ENCODE peak calls at places on chromosomes 11 and 22, in eight cellular contexts. One of them, this sample, is unnamed.

GRCh38 chr11:6298605-6299004 is 21.7 kb downstream of the CAVIN3 start:
- DNase-seq in activated CD4-positive, alpha-beta memory T cell treated with anti-CD3 and anti-CD28 coated beads for 36 hours: peak
- DNase-seq in amniotic epithelial cell: peak
- DNase-seq in iPS DF 19.7: no peak
- DNase-seq in stimulated activated CD8-positive, alpha-beta memory T cell treated with anti-CD3 and anti-CD28 coated beads, Interleukin-4, amount 100 ng/mL, for 1 hour: no peak
- DNase-seq in lung microvascular endothelial cell: peak
- DNase-seq in body of pancreas: peak
- DNase-seq in cardiac fibroblast: peak
- DNase-seq in this sample: peak

GRCh38 chr11:70717961-70718595 is 319.7 kb downstream of the CTTN start:
- DNase-seq in activated CD4-positive, alpha-beta memory T cell treated with anti-CD3 and anti-CD28 coated beads for 36 hours: no peak
- DNase-seq in amniotic epithelial cell: no peak
- DNase-seq in iPS DF 19.7: no peak
- DNase-seq in stimulated activated CD8-positive, alpha-beta memory T cell treated with anti-CD3 and anti-CD28 coated beads, Interleukin-4, amount 100 ng/mL, for 1 hour: no peak
- DNase-seq in body of pancreas: no peak
- DNase-seq in lung microvascular endothelial cell: no peak
- DNase-seq in cardiac fibroblast: no peak
- DNase-seq in this sample: no peak

GRCh38 chr22:19757985-19758895 is 2.3 kb upstream of the TBX1 start:
- DNase-seq in amniotic epithelial cell: no peak
- DNase-seq in activated CD4-positive, alpha-beta memory T cell treated with anti-CD3 and anti-CD28 coated beads for 36 hours: no peak
- DNase-seq in cardiac fibroblast: no peak
- DNase-seq in stimulated activated CD8-positive, alpha-beta memory T cell treated with anti-CD3 and anti-CD28 coated beads, Interleukin-4, amount 100 ng/mL, for 1 hour: no peak
- DNase-seq in body of pancreas: no peak
- DNase-seq in iPS DF 19.7: no peak
- DNase-seq in lung microvascular endothelial cell: peak
- DNase-seq in this sample: no peak

GRCh38 chr11:65699306-65699705 is 12.7 kb upstream of the KAT5 start:
- DNase-seq in body of pancreas: no peak
- DNase-seq in cardiac fibroblast: no peak
- DNase-seq in iPS DF 19.7: no peak
- DNase-seq in stimulated activated CD8-positive, alpha-beta memory T cell treated with anti-CD3 and anti-CD28 coated beads, Interleukin-4, amount 100 ng/mL, for 1 hour: no peak
- DNase-seq in amniotic epithelial cell: no peak
- DNase-seq in activated CD4-positive, alpha-beta memory T cell treated with anti-CD3 and anti-CD28 coated beads for 36 hours: no peak
- DNase-seq in lung microvascular endothelial cell: no peak
- DNase-seq in this sample: no peak

GRCh38 chr11:2207212-2207611 is 35.6 kb upstream of the TH start:
- DNase-seq in activated CD4-positive, alpha-beta memory T cell treated with anti-CD3 and anti-CD28 coated beads for 36 hours: peak
- DNase-seq in cardiac fibroblast: no peak
- DNase-seq in amniotic epithelial cell: no peak
- DNase-seq in stimulated activated CD8-positive, alpha-beta memory T cell treated with anti-CD3 and anti-CD28 coated beads, Interleukin-4, amount 100 ng/mL, for 1 hour: no peak
- DNase-seq in iPS DF 19.7: no peak
- DNase-seq in lung microvascular endothelial cell: no peak
- DNase-seq in body of pancreas: peak
- DNase-seq in this sample: peak

GRCh38 chr22:45507798-45508197 is 5.1 kb downstream of the FBLN1 start:
- DNase-seq in body of pancreas: no peak
- DNase-seq in activated CD4-positive, alpha-beta memory T cell treated with anti-CD3 and anti-CD28 coated beads for 36 hours: no peak
- DNase-seq in lung microvascular endothelial cell: no peak
- DNase-seq in iPS DF 19.7: no peak
- DNase-seq in amniotic epithelial cell: no peak
- DNase-seq in stimulated activated CD8-positive, alpha-beta memory T cell treated with anti-CD3 and anti-CD28 coated beads, Interleukin-4, amount 100 ng/mL, for 1 hour: no peak
- DNase-seq in cardiac fibroblast: no peak
- DNase-seq in this sample: no peak

GRCh38 chr11:69836401-69836800 is 17.2 kb upstream of the FGF3 start:
- DNase-seq in iPS DF 19.7: no peak
- DNase-seq in lung microvascular endothelial cell: no peak
- DNase-seq in body of pancreas: no peak
- DNase-seq in cardiac fibroblast: no peak
- DNase-seq in activated CD4-positive, alpha-beta memory T cell treated with anti-CD3 and anti-CD28 coated beads for 36 hours: no peak
- DNase-seq in stimulated activated CD8-positive, alpha-beta memory T cell treated with anti-CD3 and anti-CD28 coated beads, Interleukin-4, amount 100 ng/mL, for 1 hour: no peak
- DNase-seq in amniotic epithelial cell: no peak
- DNase-seq in this sample: peak

GRCh38 chr22:29481265-29482000 is 1.4 kb downstream of the NEFH start:
- DNase-seq in cardiac fibroblast: no peak
- DNase-seq in lung microvascular endothelial cell: no peak
- DNase-seq in body of pancreas: peak
- DNase-seq in activated CD4-positive, alpha-beta memory T cell treated with anti-CD3 and anti-CD28 coated beads for 36 hours: no peak
- DNase-seq in iPS DF 19.7: peak
- DNase-seq in stimulated activated CD8-positive, alpha-beta memory T cell treated with anti-CD3 and anti-CD28 coated beads, Interleukin-4, amount 100 ng/mL, for 1 hour: no peak
- DNase-seq in amniotic epithelial cell: peak
- DNase-seq in this sample: no peak

GRCh38 chr22:47059076-47059475 is 296.6 kb downstream of the TBC1D22A start:
- DNase-seq in amniotic epithelial cell: no peak
- DNase-seq in activated CD4-positive, alpha-beta memory T cell treated with anti-CD3 and anti-CD28 coated beads for 36 hours: no peak
- DNase-seq in cardiac fibroblast: no peak
- DNase-seq in iPS DF 19.7: no peak
- DNase-seq in stimulated activated CD8-positive, alpha-beta memory T cell treated with anti-CD3 and anti-CD28 coated beads, Interleukin-4, amount 100 ng/mL, for 1 hour: no peak
- DNase-seq in body of pancreas: no peak
- DNase-seq in lung microvascular endothelial cell: no peak
- DNase-seq in this sample: no peak

GRCh38 chr22:35863432-35863831 is 145.8 kb downstream of the APOL5 start:
- DNase-seq in amniotic epithelial cell: no peak
- DNase-seq in lung microvascular endothelial cell: no peak
- DNase-seq in activated CD4-positive, alpha-beta memory T cell treated with anti-CD3 and anti-CD28 coated beads for 36 hours: no peak
- DNase-seq in body of pancreas: no peak
- DNase-seq in iPS DF 19.7: no peak
- DNase-seq in stimulated activated CD8-positive, alpha-beta memory T cell treated with anti-CD3 and anti-CD28 coated beads, Interleukin-4, amount 100 ng/mL, for 1 hour: no peak
- DNase-seq in cardiac fibroblast: no peak
- DNase-seq in this sample: no peak

GRCh38 chr11:74069146-74070046 is 60.5 kb upstream of the UCP3 start:
- DNase-seq in lung microvascular endothelial cell: no peak
- DNase-seq in iPS DF 19.7: no peak
- DNase-seq in amniotic epithelial cell: no peak
- DNase-seq in body of pancreas: peak
- DNase-seq in activated CD4-positive, alpha-beta memory T cell treated with anti-CD3 and anti-CD28 coated beads for 36 hours: no peak
- DNase-seq in cardiac fibroblast: no peak
- DNase-seq in stimulated activated CD8-positive, alpha-beta memory T cell treated with anti-CD3 and anti-CD28 coated beads, Interleukin-4, amount 100 ng/mL, for 1 hour: no peak
- DNase-seq in this sample: no peak

GRCh38 chr22:48712558-48712957 is 1115.1 kb downstream of the BRD1 start:
- DNase-seq in body of pancreas: no peak
- DNase-seq in iPS DF 19.7: no peak
- DNase-seq in activated CD4-positive, alpha-beta memory T cell treated with anti-CD3 and anti-CD28 coated beads for 36 hours: no peak
- DNase-seq in cardiac fibroblast: no peak
- DNase-seq in lung microvascular endothelial cell: no peak
- DNase-seq in stimulated activated CD8-positive, alpha-beta memory T cell treated with anti-CD3 and anti-CD28 coated beads, Interleukin-4, amount 100 ng/mL, for 1 hour: no peak
- DNase-seq in amniotic epithelial cell: no peak
- DNase-seq in this sample: no peak

GRCh38 chr22:18071968-18072310 is 5.9 kb upstream of the PEX26 start:
- DNase-seq in stimulated activated CD8-positive, alpha-beta memory T cell treated with anti-CD3 and anti-CD28 coated beads, Interleukin-4, amount 100 ng/mL, for 1 hour: no peak
- DNase-seq in body of pancreas: no peak
- DNase-seq in cardiac fibroblast: no peak
- DNase-seq in activated CD4-positive, alpha-beta memory T cell treated with anti-CD3 and anti-CD28 coated beads for 36 hours: no peak
- DNase-seq in amniotic epithelial cell: no peak
- DNase-seq in iPS DF 19.7: no peak
- DNase-seq in lung microvascular endothelial cell: no peak
- DNase-seq in this sample: no peak

GRCh38 chr11:1544536-1544935 is 27.5 kb downstream of the DUSP8 start:
- DNase-seq in stimulated activated CD8-positive, alpha-beta memory T cell treated with anti-CD3 and anti-CD28 coated beads, Interleukin-4, amount 100 ng/mL, for 1 hour: no peak
- DNase-seq in amniotic epithelial cell: no peak
- DNase-seq in activated CD4-positive, alpha-beta memory T cell treated with anti-CD3 and anti-CD28 coated beads for 36 hours: no peak
- DNase-seq in cardiac fibroblast: no peak
- DNase-seq in body of pancreas: no peak
- DNase-seq in iPS DF 19.7: no peak
- DNase-seq in lung microvascular endothelial cell: no peak
- DNase-seq in this sample: no peak

GRCh38 chr22:21845558-21846452 is 21.6 kb downstream of the MAPK1 start:
- DNase-seq in body of pancreas: no peak
- DNase-seq in cardiac fibroblast: no peak
- DNase-seq in iPS DF 19.7: no peak
- DNase-seq in lung microvascular endothelial cell: no peak
- DNase-seq in activated CD4-positive, alpha-beta memory T cell treated with anti-CD3 and anti-CD28 coated beads for 36 hours: no peak
- DNase-seq in amniotic epithelial cell: no peak
- DNase-seq in stimulated activated CD8-positive, alpha-beta memory T cell treated with anti-CD3 and anti-CD28 coated beads, Interleukin-4, amount 100 ng/mL, for 1 hour: no peak
- DNase-seq in this sample: no peak

GRCh38 chr11:27201454-27202302 is 161.1 kb downstream of the BBOX1 start:
- DNase-seq in stimulated activated CD8-positive, alpha-beta memory T cell treated with anti-CD3 and anti-CD28 coated beads, Interleukin-4, amount 100 ng/mL, for 1 hour: no peak
- DNase-seq in body of pancreas: peak
- DNase-seq in cardiac fibroblast: peak
- DNase-seq in amniotic epithelial cell: peak
- DNase-seq in activated CD4-positive, alpha-beta memory T cell treated with anti-CD3 and anti-CD28 coated beads for 36 hours: no peak
- DNase-seq in iPS DF 19.7: no peak
- DNase-seq in lung microvascular endothelial cell: no peak
- DNase-seq in this sample: peak

GRCh38 chr22:22037229-22037628 is 54.6 kb upstream of the TOP3B start:
- DNase-seq in body of pancreas: no peak
- DNase-seq in cardiac fibroblast: no peak
- DNase-seq in iPS DF 19.7: no peak
- DNase-seq in stimulated activated CD8-positive, alpha-beta memory T cell treated with anti-CD3 and anti-CD28 coated beads, Interleukin-4, amount 100 ng/mL, for 1 hour: no peak
- DNase-seq in amniotic epithelial cell: no peak
- DNase-seq in lung microvascular endothelial cell: peak
- DNase-seq in activated CD4-positive, alpha-beta memory T cell treated with anti-CD3 and anti-CD28 coated beads for 36 hours: no peak
- DNase-seq in this sample: no peak

GRCh38 chr11:29019960-29020683 is 911.9 kb downstream of the METTL15 start:
- DNase-seq in lung microvascular endothelial cell: peak
- DNase-seq in stimulated activated CD8-positive, alpha-beta memory T cell treated with anti-CD3 and anti-CD28 coated beads, Interleukin-4, amount 100 ng/mL, for 1 hour: no peak
- DNase-seq in amniotic epithelial cell: peak
- DNase-seq in body of pancreas: no peak
- DNase-seq in cardiac fibroblast: peak
- DNase-seq in iPS DF 19.7: no peak
- DNase-seq in activated CD4-positive, alpha-beta memory T cell treated with anti-CD3 and anti-CD28 coated beads for 36 hours: no peak
- DNase-seq in this sample: no peak

GRCh38 chr11:910044-910588 is 494 bp downstream of the CHID1 start:
- DNase-seq in cardiac fibroblast: no peak
- DNase-seq in stimulated activated CD8-positive, alpha-beta memory T cell treated with anti-CD3 and anti-CD28 coated beads, Interleukin-4, amount 100 ng/mL, for 1 hour: no peak
- DNase-seq in activated CD4-positive, alpha-beta memory T cell treated with anti-CD3 and anti-CD28 coated beads for 36 hours: no peak
- DNase-seq in amniotic epithelial cell: no peak
- DNase-seq in body of pancreas: no peak
- DNase-seq in lung microvascular endothelial cell: no peak
- DNase-seq in iPS DF 19.7: no peak
- DNase-seq in this sample: no peak

GRCh38 chr11:35464308-35464707 is 45.0 kb upstream of the SLC1A2 start:
- DNase-seq in cardiac fibroblast: no peak
- DNase-seq in iPS DF 19.7: no peak
- DNase-seq in lung microvascular endothelial cell: no peak
- DNase-seq in amniotic epithelial cell: no peak
- DNase-seq in stimulated activated CD8-positive, alpha-beta memory T cell treated with anti-CD3 and anti-CD28 coated beads, Interleukin-4, amount 100 ng/mL, for 1 hour: no peak
- DNase-seq in body of pancreas: no peak
- DNase-seq in activated CD4-positive, alpha-beta memory T cell treated with anti-CD3 and anti-CD28 coated beads for 36 hours: no peak
- DNase-seq in this sample: no peak

GRCh38 chr11:44113572-44113971 is 18.1 kb downstream of the EXT2 start:
- DNase-seq in activated CD4-positive, alpha-beta memory T cell treated with anti-CD3 and anti-CD28 coated beads for 36 hours: no peak
- DNase-seq in amniotic epithelial cell: no peak
- DNase-seq in body of pancreas: no peak
- DNase-seq in cardiac fibroblast: no peak
- DNase-seq in lung microvascular endothelial cell: no peak
- DNase-seq in iPS DF 19.7: no peak
- DNase-seq in stimulated activated CD8-positive, alpha-beta memory T cell treated with anti-CD3 and anti-CD28 coated beads, Interleukin-4, amount 100 ng/mL, for 1 hour: no peak
- DNase-seq in this sample: no peak

GRCh38 chr11:124672531-124673215 is 866 bp downstream of the SIAE start:
- DNase-seq in lung microvascular endothelial cell: no peak
- DNase-seq in stimulated activated CD8-positive, alpha-beta memory T cell treated with anti-CD3 and anti-CD28 coated beads, Interleukin-4, amount 100 ng/mL, for 1 hour: no peak
- DNase-seq in activated CD4-positive, alpha-beta memory T cell treated with anti-CD3 and anti-CD28 coated beads for 36 hours: no peak
- DNase-seq in body of pancreas: no peak
- DNase-seq in cardiac fibroblast: no peak
- DNase-seq in amniotic epithelial cell: no peak
- DNase-seq in iPS DF 19.7: no peak
- DNase-seq in this sample: no peak

GRCh38 chr22:31102441-31103081 is 4.8 kb downstream of the SELENOM start:
- DNase-seq in activated CD4-positive, alpha-beta memory T cell treated with anti-CD3 and anti-CD28 coated beads for 36 hours: no peak
- DNase-seq in amniotic epithelial cell: peak
- DNase-seq in cardiac fibroblast: peak
- DNase-seq in lung microvascular endothelial cell: peak
- DNase-seq in body of pancreas: no peak
- DNase-seq in iPS DF 19.7: no peak
- DNase-seq in stimulated activated CD8-positive, alpha-beta memory T cell treated with anti-CD3 and anti-CD28 coated beads, Interleukin-4, amount 100 ng/mL, for 1 hour: no peak
- DNase-seq in this sample: no peak

GRCh38 chr22:31898406-31898805 is 45.9 kb upstream of the YWHAH start:
- DNase-seq in amniotic epithelial cell: no peak
- DNase-seq in stimulated activated CD8-positive, alpha-beta memory T cell treated with anti-CD3 and anti-CD28 coated beads, Interleukin-4, amount 100 ng/mL, for 1 hour: no peak
- DNase-seq in body of pancreas: no peak
- DNase-seq in activated CD4-positive, alpha-beta memory T cell treated with anti-CD3 and anti-CD28 coated beads for 36 hours: no peak
- DNase-seq in cardiac fibroblast: no peak
- DNase-seq in iPS DF 19.7: no peak
- DNase-seq in lung microvascular endothelial cell: no peak
- DNase-seq in this sample: no peak

GRCh38 chr22:19656541-19657251 is 57.6 kb upstream of the SEPTIN5 start:
- DNase-seq in cardiac fibroblast: no peak
- DNase-seq in body of pancreas: no peak
- DNase-seq in amniotic epithelial cell: no peak
- DNase-seq in iPS DF 19.7: no peak
- DNase-seq in stimulated activated CD8-positive, alpha-beta memory T cell treated with anti-CD3 and anti-CD28 coated beads, Interleukin-4, amount 100 ng/mL, for 1 hour: no peak
- DNase-seq in lung microvascular endothelial cell: no peak
- DNase-seq in activated CD4-positive, alpha-beta memory T cell treated with anti-CD3 and anti-CD28 coated beads for 36 hours: no peak
- DNase-seq in this sample: no peak

GRCh38 chr22:20581503-20582170 is 74.2 kb downstream of the MED15 start:
- DNase-seq in activated CD4-positive, alpha-beta memory T cell treated with anti-CD3 and anti-CD28 coated beads for 36 hours: no peak
- DNase-seq in cardiac fibroblast: no peak
- DNase-seq in body of pancreas: no peak
- DNase-seq in stimulated activated CD8-positive, alpha-beta memory T cell treated with anti-CD3 and anti-CD28 coated beads, Interleukin-4, amount 100 ng/mL, for 1 hour: no peak
- DNase-seq in lung microvascular endothelial cell: no peak
- DNase-seq in amniotic epithelial cell: no peak
- DNase-seq in iPS DF 19.7: no peak
- DNase-seq in this sample: no peak

GRCh38 chr11:29024386-29024785 is 916.2 kb downstream of the METTL15 start:
- DNase-seq in body of pancreas: no peak
- DNase-seq in stimulated activated CD8-positive, alpha-beta memory T cell treated with anti-CD3 and anti-CD28 coated beads, Interleukin-4, amount 100 ng/mL, for 1 hour: no peak
- DNase-seq in iPS DF 19.7: no peak
- DNase-seq in cardiac fibroblast: peak
- DNase-seq in activated CD4-positive, alpha-beta memory T cell treated with anti-CD3 and anti-CD28 coated beads for 36 hours: no peak
- DNase-seq in amniotic epithelial cell: no peak
- DNase-seq in lung microvascular endothelial cell: no peak
- DNase-seq in this sample: no peak

GRCh38 chr22:26168199-26168915 is 905 bp upstream of the SEZ6L start:
- DNase-seq in amniotic epithelial cell: no peak
- DNase-seq in iPS DF 19.7: no peak
- DNase-seq in lung microvascular endothelial cell: no peak
- DNase-seq in activated CD4-positive, alpha-beta memory T cell treated with anti-CD3 and anti-CD28 coated beads for 36 hours: no peak
- DNase-seq in stimulated activated CD8-positive, alpha-beta memory T cell treated with anti-CD3 and anti-CD28 coated beads, Interleukin-4, amount 100 ng/mL, for 1 hour: no peak
- DNase-seq in body of pancreas: no peak
- DNase-seq in cardiac fibroblast: no peak
- DNase-seq in this sample: no peak

GRCh38 chr11:62573006-62573591 is 592 bp downstream of the EEF1G start:
- DNase-seq in stimulated activated CD8-positive, alpha-beta memory T cell treated with anti-CD3 and anti-CD28 coated beads, Interleukin-4, amount 100 ng/mL, for 1 hour: no peak
- DNase-seq in lung microvascular endothelial cell: peak
- DNase-seq in amniotic epithelial cell: no peak
- DNase-seq in body of pancreas: no peak
- DNase-seq in iPS DF 19.7: no peak
- DNase-seq in cardiac fibroblast: peak
- DNase-seq in activated CD4-positive, alpha-beta memory T cell treated with anti-CD3 and anti-CD28 coated beads for 36 hours: peak
- DNase-seq in this sample: no peak

GRCh38 chr22:22753526-22754267 is 109.3 kb downstream of the GGTLC2 start:
- DNase-seq in cardiac fibroblast: peak
- DNase-seq in lung microvascular endothelial cell: peak
- DNase-seq in stimulated activated CD8-positive, alpha-beta memory T cell treated with anti-CD3 and anti-CD28 coated beads, Interleukin-4, amount 100 ng/mL, for 1 hour: peak
- DNase-seq in body of pancreas: peak
- DNase-seq in amniotic epithelial cell: peak
- DNase-seq in activated CD4-positive, alpha-beta memory T cell treated with anti-CD3 and anti-CD28 coated beads for 36 hours: peak
- DNase-seq in iPS DF 19.7: peak
- DNase-seq in this sample: peak